ENCODE peak calls at places on chromosome 2, in nine cellular contexts. M is stomach; K is adrenal gland; J is DND-41; Z is GM12865; R is trophoblast cell; V is H7; Y is CD8-positive, alpha-beta T cell; H is astrocyte of the cerebellum. P is an unnamed sample.

GRCh38 chr2:51490576-51491234 is 458.8 kb upstream of the NRXN1 start:
- DNase-seq in M (no peak), K (no peak), J (no peak), Z (no peak), R (no peak), V (no peak), Y (no peak), H (peak), P (no peak)

GRCh38 chr2:215060851-215061541 is 77.4 kb downstream of the ABCA12 start:
- DNase-seq in M (no peak), K (no peak), J (no peak), Z (no peak), R (no peak), V (no peak), Y (no peak), H (no peak), P (no peak)

GRCh38 chr2:191885650-191886049 is 38.8 kb upstream of the CAVIN2 start:
- DNase-seq in M (no peak), K (no peak), J (no peak), Z (no peak), R (no peak), V (no peak), Y (no peak), H (no peak), P (no peak)

GRCh38 chr2:44578401-44579135 is 216.8 kb downstream of the CAMKMT start:
- DNase-seq in M (no peak), K (no peak), J (no peak), Z (peak), R (peak), V (no peak), Y (no peak), H (peak), P (no peak)

GRCh38 chr2:97748397-97748796 is 35.0 kb downstream of the ZAP70 start:
- DNase-seq in M (no peak), K (no peak), J (peak), Z (peak), R (peak), V (peak), Y (peak), H (no peak), P (peak)

GRCh38 chr2:224982910-224983688 is 59.2 kb downstream of the DOCK10 start:
- DNase-seq in M (peak), K (no peak), J (peak), Z (peak), R (no peak), V (no peak), Y (no peak), H (peak), P (peak)

GRCh38 chr2:34423301-34423700 is 824.2 kb upstream of the FAM98A start:
- DNase-seq in M (no peak), K (no peak), J (no peak), Z (no peak), R (no peak), V (no peak), Y (no peak), H (no peak), P (no peak)

GRCh38 chr2:234679151-234679765 is 182.4 kb upstream of the ARL4C start:
- DNase-seq in M (no peak), K (no peak), J (no peak), Z (no peak), R (no peak), V (no peak), Y (no peak), H (no peak), P (no peak)

GRCh38 chr2:226354434-226354833 is 445.2 kb downstream of the IRS1 start:
- DNase-seq in M (no peak), K (no peak), J (no peak), Z (no peak), R (no peak), V (no peak), Y (no peak), H (no peak), P (no peak)

GRCh38 chr2:238846503-238847431 is 1.1 kb upstream of the TWIST2 start:
- DNase-seq in M (no peak), K (no peak), J (no peak), Z (no peak), R (no peak), V (peak), Y (no peak), H (no peak), P (no peak)

GRCh38 chr2:227780981-227781630 is 32.5 kb upstream of the CCL20 start:
- DNase-seq in M (peak), K (no peak), J (no peak), Z (no peak), R (peak), V (no peak), Y (no peak), H (no peak), P (no peak)

GRCh38 chr2:61811821-61812220 is 42.0 kb downstream of the FAM161A start:
- DNase-seq in M (no peak), K (no peak), J (no peak), Z (no peak), R (no peak), V (no peak), Y (no peak), H (no peak), P (no peak)

GRCh38 chr2:36411962-36412444 is 56.4 kb downstream of the CRIM1 start:
- DNase-seq in M (no peak), K (no peak), J (no peak), Z (no peak), R (peak), V (peak), Y (no peak), H (no peak), P (no peak)

GRCh38 chr2:70087703-70088507 is 628 bp downstream of the PCBP1 start:
- DNase-seq in M (peak), K (peak), J (peak), Z (peak), R (peak), V (peak), Y (no peak), H (no peak), P (peak)

GRCh38 chr2:45915523-45915922 is 264.0 kb downstream of the PRKCE start:
- DNase-seq in M (no peak), K (no peak), J (no peak), Z (no peak), R (no peak), V (no peak), Y (no peak), H (no peak), P (no peak)

GRCh38 chr2:120531863-120532600 is 186.1 kb downstream of the INHBB start:
- DNase-seq in M (no peak), K (no peak), J (no peak), Z (no peak), R (no peak), V (no peak), Y (no peak), H (no peak), P (no peak)

GRCh38 chr2:241263061-241263460 is 52.4 kb downstream of the HDLBP start:
- DNase-seq in M (no peak), K (no peak), J (no peak), Z (no peak), R (no peak), V (peak), Y (no peak), H (no peak), P (no peak)

GRCh38 chr2:54772110-54772509 is 48.6 kb downstream of the EML6 start:
- DNase-seq in M (no peak), K (no peak), J (no peak), Z (no peak), R (peak), V (no peak), Y (no peak), H (no peak), P (no peak)

GRCh38 chr2:109715302-109715937 is 78.7 kb upstream of the RGPD5 start:
- DNase-seq in M (peak), K (no peak), J (no peak), Z (peak), R (no peak), V (no peak), Y (no peak), H (no peak), P (no peak)

GRCh38 chr2:128315122-128315828 is 3.4 kb downstream of the HS6ST1 start:
- DNase-seq in M (peak), K (no peak), J (peak), Z (peak), R (no peak), V (peak), Y (no peak), H (no peak), P (peak)

GRCh38 chr2:31598694-31599093 is 18.0 kb upstream of the SRD5A2 start:
- DNase-seq in M (no peak), K (no peak), J (no peak), Z (no peak), R (no peak), V (no peak), Y (no peak), H (no peak), P (no peak)

GRCh38 chr2:232327089-232328037 is 51.2 kb upstream of the ALPP start:
- DNase-seq in M (peak), K (peak), J (peak), Z (peak), R (peak), V (peak), Y (peak), H (peak), P (peak)

GRCh38 chr2:74413001-74413698 is 8.3 kb downstream of the C2orf81 start:
- DNase-seq in M (peak), K (no peak), J (no peak), Z (no peak), R (peak), V (no peak), Y (no peak), H (no peak), P (no peak)
- H3K4me3 ChIP-seq in M (no peak), K (no peak), J (no peak), Z (no peak), R (no peak), V (no peak), Y (no peak), H (no peak), P (no peak)

GRCh38 chr2:112834379-112835014 is 2.1 kb downstream of the IL1B start:
- DNase-seq in M (peak), K (no peak), J (no peak), Z (no peak), R (peak), V (no peak), Y (no peak), H (no peak), P (no peak)
- H3K4me3 ChIP-seq in M (no peak), K (no peak), J (no peak), Z (no peak), R (no peak), V (no peak), Y (no peak), H (no peak), P (no peak)

DNA sequence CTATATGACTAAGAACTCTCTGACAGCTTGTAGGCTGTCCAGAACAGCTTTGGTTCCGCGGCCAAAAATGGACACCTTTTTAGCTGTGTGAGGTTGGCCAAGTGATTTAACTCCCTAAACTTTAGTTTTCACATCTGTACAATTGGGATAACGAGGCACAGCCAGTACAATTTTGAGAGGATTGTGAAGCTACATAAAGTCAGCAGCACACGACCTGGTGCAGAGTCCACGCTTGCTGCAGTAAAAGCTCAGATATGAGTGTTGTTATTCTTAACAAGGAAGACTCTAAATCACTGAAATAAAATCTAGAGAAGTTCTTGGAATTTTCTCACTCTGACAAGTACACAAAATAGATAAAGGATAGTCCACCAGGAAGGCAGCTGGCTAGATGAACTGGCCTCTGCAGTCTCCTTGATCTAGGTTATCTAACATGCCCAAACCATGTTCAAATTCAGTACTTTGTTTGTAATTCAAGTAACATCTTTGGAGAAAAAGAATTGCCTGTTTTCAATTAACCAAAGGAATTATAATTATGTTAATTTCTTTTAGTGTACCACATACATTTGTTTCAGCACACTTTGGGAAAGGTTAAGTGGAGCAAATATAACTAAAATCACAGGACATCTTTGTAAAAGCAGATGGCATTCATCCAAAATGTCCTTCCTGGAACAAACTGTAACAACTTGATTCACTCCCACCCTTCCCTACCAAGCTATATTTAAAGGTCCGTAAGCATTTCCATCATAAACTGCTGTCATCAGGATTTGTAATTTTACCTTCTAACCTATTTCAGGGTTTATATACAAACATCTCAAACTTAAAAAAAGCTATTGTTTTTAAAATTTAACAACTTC is 201.7 kb upstream of the STK17B start:
- DNase-seq in M (no peak), K (no peak), J (no peak), Z (no peak), R (no peak), V (no peak), Y (no peak), H (peak), P (no peak)
- H3K4me3 ChIP-seq in M (no peak), K (no peak), J (no peak), Z (no peak), R (no peak), V (no peak), Y (no peak), H (no peak), P (no peak)

GRCh38 chr2:218961651-218962570 is 2.4 kb downstream of the CDK5R2 start:
- DNase-seq in M (no peak), K (peak), J (peak), Z (no peak), R (no peak), V (peak), Y (no peak), H (no peak), P (no peak)

GRCh38 chr2:218959761-218960195 is 312 bp downstream of the CDK5R2 start:
- DNase-seq in M (no peak), K (no peak), J (no peak), Z (no peak), R (no peak), V (no peak), Y (no peak), H (no peak), P (no peak)

GRCh38 chr2:218961229-218961628 is 1.8 kb downstream of the CDK5R2 start:
- DNase-seq in M (no peak), K (no peak), J (no peak), Z (no peak), R (no peak), V (no peak), Y (no peak), H (no peak), P (no peak)

GRCh38 chr2:218959141-218959731 is at the start of gene CDK5R2:
- DNase-seq in M (peak), K (peak), J (no peak), Z (peak), R (peak), V (peak), Y (peak), H (peak), P (peak)

DNA sequence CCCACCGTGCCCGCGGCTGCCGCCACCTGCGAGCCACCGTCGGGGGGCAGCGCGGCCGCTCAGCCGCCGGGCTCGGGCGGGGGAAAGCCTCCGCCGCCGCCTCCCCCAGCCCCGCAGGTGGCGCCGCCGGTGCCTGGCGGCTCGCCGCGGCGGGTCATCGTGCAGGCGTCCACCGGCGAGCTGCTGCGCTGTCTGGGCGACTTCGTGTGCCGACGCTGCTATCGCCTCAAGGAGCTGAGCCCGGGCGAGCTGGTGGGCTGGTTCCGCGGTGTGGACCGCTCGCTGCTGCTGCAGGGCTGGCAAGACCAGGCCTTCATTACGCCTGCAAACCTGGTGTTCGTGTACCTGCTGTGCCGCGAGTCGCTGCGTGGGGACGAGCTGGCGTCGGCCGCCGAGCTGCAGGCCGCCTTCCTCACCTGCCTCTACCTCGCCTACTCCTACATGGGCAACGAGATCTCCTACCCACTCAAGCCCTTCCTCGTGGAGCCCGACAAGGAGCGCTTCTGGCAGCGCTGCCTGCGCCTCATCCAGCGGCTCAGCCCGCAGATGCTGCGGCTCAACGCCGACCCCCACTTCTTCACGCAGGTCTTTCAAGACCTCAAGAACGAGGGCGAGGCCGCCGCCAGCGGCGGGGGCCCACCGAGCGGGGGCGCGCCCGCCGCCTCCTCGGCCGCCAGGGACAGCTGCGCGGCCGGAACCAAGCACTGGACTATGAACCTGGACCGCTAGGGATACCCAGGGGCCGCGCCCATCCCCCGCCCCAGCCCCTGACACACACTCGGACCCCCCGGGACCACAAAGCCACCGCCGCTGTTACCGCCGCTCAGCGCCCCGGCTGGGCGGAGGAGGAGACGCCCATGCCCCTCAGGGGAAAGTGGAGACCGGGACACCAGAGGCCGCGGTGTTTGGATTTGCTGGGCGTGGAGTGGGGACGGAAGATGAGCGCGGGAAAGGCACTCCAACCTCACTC is 1.0 kb downstream of the CDK5R2 start:
- DNase-seq in M (no peak), K (no peak), J (no peak), Z (no peak), R (no peak), V (peak), Y (no peak), H (no peak), P (no peak)
- H3K4me3 ChIP-seq in M (peak), K (no peak), J (no peak), Z (no peak), R (peak), V (peak), Y (no peak), H (no peak), P (no peak)

DNA sequence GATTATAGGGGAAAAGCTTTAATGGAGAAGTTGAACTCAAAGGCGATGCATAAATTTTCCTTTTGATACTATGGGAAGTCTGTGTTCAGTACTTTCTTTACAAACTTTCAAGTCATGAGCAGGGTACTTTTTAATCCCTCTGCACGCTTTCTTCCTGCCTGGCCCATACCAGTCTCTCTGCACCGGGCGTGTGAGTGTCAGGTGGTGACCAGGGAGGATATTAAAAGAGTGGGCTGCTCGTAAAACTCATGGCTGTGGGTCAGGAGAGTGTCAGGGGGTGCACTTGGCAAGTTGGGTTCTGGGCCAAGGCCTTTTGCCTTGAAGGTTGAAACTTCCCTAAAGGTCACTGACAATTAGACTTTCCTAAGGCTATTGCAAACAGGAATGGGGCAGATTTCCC is 367.8 kb downstream of the GPD2 start:
- DNase-seq in M (no peak), K (no peak), J (no peak), Z (no peak), R (no peak), V (no peak), Y (no peak), H (no peak), P (no peak)
- H3K4me3 ChIP-seq in M (no peak), K (no peak), J (no peak), Z (no peak), R (no peak), V (no peak), Y (no peak), H (no peak), P (no peak)

DNA sequence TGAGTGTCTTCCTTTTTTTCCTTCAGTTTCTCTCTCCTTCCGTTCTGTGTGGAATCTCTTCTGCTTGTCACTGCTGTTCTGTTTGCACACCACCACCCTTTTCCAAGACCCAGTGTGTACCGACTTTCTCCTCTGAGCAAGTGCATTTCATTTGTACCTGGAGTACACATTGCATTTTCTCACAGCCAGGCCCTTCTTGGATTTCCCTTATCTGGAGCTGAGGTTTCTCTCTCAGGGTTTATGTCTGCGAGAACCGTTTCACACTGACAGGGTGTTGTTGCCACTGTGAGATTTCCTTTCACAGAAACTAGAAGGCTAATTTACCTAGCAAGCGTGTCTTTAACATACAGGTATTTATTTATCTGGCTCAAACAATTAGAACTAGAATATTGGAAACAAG is 26.2 kb downstream of the NCOA1 start:
- DNase-seq in M (no peak), K (no peak), J (no peak), Z (peak), R (no peak), V (no peak), Y (no peak), H (no peak), P (no peak)
- H3K4me3 ChIP-seq in M (no peak), K (no peak), J (no peak), Z (no peak), R (no peak), V (no peak), Y (no peak), H (no peak), P (no peak)